ENCODE peak calls at places on chromosome 2, in four cellular contexts. C is RWPE1, P is kidney, D is Kasumi-1. Q is an unnamed sample.

GRCh38 chr2:152594792-152595191 is 122.5 kb downstream of the PRPF40A start:
- DNase-seq in C (no peak), P (no peak), D (no peak), Q (no peak)

GRCh38 chr2:218517434-218518206 is 50.5 kb downstream of the USP37 start:
- DNase-seq in P (no peak), D (no peak), C (no peak), Q (no peak)

GRCh38 chr2:1169291-1169949 is 218.8 kb downstream of the SNTG2 start:
- DNase-seq in C (no peak), D (no peak), P (no peak), Q (no peak)

GRCh38 chr2:160334028-160334729 is 134.1 kb upstream of the ITGB6 start:
- DNase-seq in C (no peak), P (no peak), D (no peak), Q (no peak)

GRCh38 chr2:215698566-215698965 is 262.7 kb upstream of the FN1 start:
- DNase-seq in C (peak; percentile 7), P (no peak), D (no peak), Q (no peak)

GRCh38 chr2:201532686-201533304 is 81.3 kb downstream of the STRADB start:
- DNase-seq in D (no peak), C (peak; percentile 25), P (no peak), Q (no peak)

GRCh38 chr2:56183643-56184499 is at the start of gene CCDC85A:
- DNase-seq in C (peak; percentile 78), D (peak; percentile 80), P (peak; percentile 92), Q (peak; percentile 94)

GRCh38 chr2:232200195-232200594 is 178.4 kb upstream of the ALPP start:
- DNase-seq in C (no peak), D (no peak), P (no peak), Q (no peak)

GRCh38 chr2:222572264-222572721 is 83.6 kb downstream of the FARSB start:
- DNase-seq in D (no peak), P (no peak), C (no peak), Q (no peak)

GRCh38 chr2:118310016-118310877 is 222.0 kb downstream of the INSIG2 start:
- DNase-seq in D (no peak), P (peak; percentile 70), C (peak; percentile 36), Q (peak; percentile 81)

GRCh38 chr2:151338115-151338514 is 19.3 kb upstream of the TNFAIP6 start:
- DNase-seq in C (no peak), P (no peak), D (no peak), Q (no peak)

GRCh38 chr2:226561962-226562361 is 237.7 kb downstream of the IRS1 start:
- DNase-seq in D (no peak), C (peak; percentile 49), P (no peak), Q (no peak)

GRCh38 chr2:219274392-219274921 is 4.7 kb upstream of the DNAJB2 start:
- DNase-seq in D (no peak), P (peak; percentile 75), C (peak; percentile 79), Q (no peak)

GRCh38 chr2:30410217-30410616 is 36.8 kb upstream of the LCLAT1 start:
- DNase-seq in P (no peak), C (peak; percentile 16), D (no peak), Q (no peak)